ENCODE peak calls at places on chromosomes 16 and 17, in eight cellular contexts. F, R, E, Z, S, N, C and P are unnamed samples.

GRCh38 chr16:4152267-4152666 is 36.0 kb upstream of the ADCY9 start:
- DNase-seq in F (no peak), R (no peak), E (no peak), Z (no peak), S (no peak), N (no peak), C (no peak), P (no peak)

GRCh38 chr16:86211800-86212199 is 298.5 kb upstream of the FOXF1 start:
- DNase-seq in F (no peak), R (no peak), E (no peak), Z (no peak), S (no peak), N (no peak), C (no peak), P (no peak)

GRCh38 chr17:63646492-63646815 is 24.2 kb downstream of the MAP3K3 start:
- DNase-seq in F (no peak), R (no peak), E (no peak), Z (no peak), S (no peak), N (no peak), C (no peak), P (no peak)

GRCh38 chr17:64420143-64420670 is 28.7 kb upstream of the MILR1 start:
- DNase-seq in F (peak; percentile 77), R (no peak), E (peak; percentile 44), Z (no peak), S (peak; percentile 65), N (no peak), C (peak; percentile 81), P (no peak)

GRCh38 chr16:87834668-87835473 is 34.4 kb downstream of the SLC7A5 start:
- DNase-seq in F (no peak), R (no peak), E (no peak), Z (no peak), S (no peak), N (peak; percentile 81), C (no peak), P (no peak)

GRCh38 chr17:73142763-73143395 is 21.9 kb upstream of the SSTR2 start:
- DNase-seq in F (no peak), R (no peak), E (no peak), Z (no peak), S (no peak), N (no peak), C (no peak), P (no peak)

GRCh38 chr17:34275881-34276280 is 5.9 kb downstream of the CCL7 start:
- DNase-seq in F (no peak), R (no peak), E (no peak), Z (no peak), S (no peak), N (no peak), C (no peak), P (no peak)

GRCh38 chr17:31535581-31535981 is 144.1 kb downstream of the RAB11FIP4 start:
- DNase-seq in F (no peak), R (no peak), E (no peak), Z (no peak), S (no peak), N (no peak), C (no peak), P (peak; percentile 70)

GRCh38 chr17:29562615-29563014 is 4.2 kb downstream of the ABHD15 start:
- DNase-seq in F (no peak), R (no peak), E (no peak), Z (no peak), S (no peak), N (no peak), C (no peak), P (no peak)

GRCh38 chr16:49827806-49828428 is 28.0 kb downstream of the ZNF423 start:
- DNase-seq in F (no peak), R (no peak), E (no peak), Z (no peak), S (no peak), N (no peak), C (no peak), P (no peak)

GRCh38 chr17:8073627-8074485 is 13.7 kb downstream of the ALOX12B start:
- DNase-seq in F (peak; percentile 88), R (peak; percentile 76), E (peak; percentile 6), Z (peak; percentile 76), S (peak; percentile 86), N (peak; percentile 60), C (peak; percentile 19), P (peak; percentile 68)

GRCh38 chr17:74532115-74532514 is 840 bp upstream of the CD300LB start:
- DNase-seq in F (no peak), R (no peak), E (no peak), Z (no peak), S (no peak), N (peak; percentile 5), C (peak; percentile 87), P (no peak)

GRCh38 chr17:49277638-49278037 is 47.1 kb upstream of the PHOSPHO1 start:
- DNase-seq in F (no peak), R (no peak), E (no peak), Z (no peak), S (no peak), N (no peak), C (no peak), P (no peak)

GRCh38 chr16:17590711-17591654 is 120.2 kb upstream of the XYLT1 start:
- DNase-seq in F (no peak), R (no peak), E (no peak), Z (peak; percentile 53), S (no peak), N (no peak), C (no peak), P (no peak)

GRCh38 chr16:87121816-87122215 is 195.4 kb downstream of the C16orf95 start:
- DNase-seq in F (no peak), R (no peak), E (no peak), Z (no peak), S (no peak), N (no peak), C (no peak), P (no peak)

GRCh38 chr17:13812350-13812749 is 210.6 kb upstream of the HS3ST3A1 start:
- DNase-seq in F (no peak), R (no peak), E (no peak), Z (no peak), S (no peak), N (no peak), C (no peak), P (no peak)

GRCh38 chr16:89131783-89132182 is 38.1 kb downstream of the ACSF3 start:
- DNase-seq in F (no peak), R (no peak), E (no peak), Z (no peak), S (no peak), N (no peak), C (no peak), P (no peak)

GRCh38 chr17:35788504-35788998 is 6.9 kb downstream of the MMP28 start:
- DNase-seq in F (no peak), R (no peak), E (no peak), Z (no peak), S (peak; percentile 82), N (no peak), C (no peak), P (no peak)

GRCh38 chr16:80125677-80126076 is 415.1 kb upstream of the DYNLRB2 start:
- DNase-seq in F (no peak), R (no peak), E (no peak), Z (no peak), S (no peak), N (no peak), C (no peak), P (no peak)

GRCh38 chr17:17385502-17385901 is 82.3 kb downstream of the NT5M start:
- DNase-seq in F (no peak), R (no peak), E (no peak), Z (no peak), S (no peak), N (no peak), C (no peak), P (no peak)

GRCh38 chr16:58448890-58449289 is 51.1 kb upstream of the NDRG4 start:
- DNase-seq in F (peak; percentile 53), R (no peak), E (no peak), Z (no peak), S (no peak), N (no peak), C (no peak), P (no peak)

GRCh38 chr16:2226245-2226793 is 2.9 kb downstream of the E4F1 start:
- DNase-seq in F (no peak), R (no peak), E (no peak), Z (no peak), S (peak; percentile 86), N (no peak), C (no peak), P (no peak)

GRCh38 chr16:82603784-82604411 is 22.9 kb upstream of the CDH13 start:
- DNase-seq in F (peak; percentile 51), R (no peak), E (no peak), Z (no peak), S (no peak), N (no peak), C (no peak), P (no peak)

GRCh38 chr17:37650419-37651003 is 7.3 kb upstream of the DDX52 start:
- DNase-seq in F (peak; percentile 63), R (no peak), E (no peak), Z (no peak), S (no peak), N (no peak), C (no peak), P (no peak)

GRCh38 chr16:69328854-69329316 is 1.5 kb downstream of the PDF start:
- DNase-seq in F (no peak), R (no peak), E (no peak), Z (no peak), S (no peak), N (no peak), C (no peak), P (no peak)

GRCh38 chr16:11302977-11303376 is 21.8 kb upstream of the PRM1 start:
- DNase-seq in F (no peak), R (no peak), E (no peak), Z (no peak), S (no peak), N (no peak), C (no peak), P (no peak)

GRCh38 chr17:31842416-31843381 is 16.3 kb downstream of the COPRS start:
- DNase-seq in F (peak; percentile 89), R (peak; percentile 60), E (peak; percentile 14), Z (peak; percentile 40), S (peak; percentile 53), N (peak; percentile 65), C (peak; percentile 58), P (peak; percentile 66)